ENCODE peak calls at places on chromosomes 12 and 14, in five cellular contexts. A, K, I, Q and F are unnamed samples.

GRCh38 chr12:78187741-78188140 is 357.0 kb downstream of the NAV3 start:
- DNase-seq in A (no peak), K (no peak), I (no peak), Q (no peak), F (no peak)

GRCh38 chr12:2335517-2335916 is 282.7 kb downstream of the CACNA1C start:
- DNase-seq in A (no peak), K (no peak), I (no peak), Q (no peak), F (no peak)

GRCh38 chr14:78848234-78848820 is 678.2 kb downstream of the NRXN3 start:
- DNase-seq in A (peak; percentile 55), K (peak; percentile 49), I (peak; percentile 54), Q (peak; percentile 61), F (peak; percentile 23)

GRCh38 chr12:9798008-9798619 is 29.2 kb upstream of the KLRF1 start:
- DNase-seq in A (peak; percentile 56), K (peak; percentile 79), I (peak; percentile 90), Q (peak; percentile 80), F (peak; percentile 59)

GRCh38 chr12:105706321-105706972 is 376.0 kb downstream of the C12orf75 start:
- DNase-seq in A (no peak), K (peak; percentile 68), I (no peak), Q (peak; percentile 46), F (peak; percentile 58)

GRCh38 chr14:86639146-86639545 is 1109.2 kb downstream of the FLRT2 start:
- DNase-seq in A (no peak), K (no peak), I (no peak), Q (no peak), F (no peak)

GRCh38 chr12:120630139-120630895 is 10.1 kb upstream of the CABP1 start:
- DNase-seq in A (peak; percentile 24), K (no peak), I (no peak), Q (no peak), F (no peak)

GRCh38 chr12:45615268-45615667 is 114.2 kb upstream of the ARID2 start:
- DNase-seq in A (no peak), K (peak; percentile 69), I (no peak), Q (peak; percentile 86), F (peak; percentile 68)

GRCh38 chr14:50040401-50040775 is 76.0 kb downstream of the VCPKMT start:
- DNase-seq in A (no peak), K (peak; percentile 85), I (peak; percentile 61), Q (peak; percentile 95), F (peak; percentile 92)

GRCh38 chr14:70398706-70399431 is 18.0 kb downstream of the SYNJ2BP start:
- DNase-seq in A (no peak), K (no peak), I (no peak), Q (no peak), F (no peak)

GRCh38 chr12:130041983-130042812 is 120.1 kb upstream of the FZD10 start:
- DNase-seq in A (peak; percentile 78), K (no peak), I (no peak), Q (no peak), F (no peak)

GRCh38 chr14:104098272-104099095 is 13.0 kb downstream of the ASPG start:
- DNase-seq in A (no peak), K (no peak), I (no peak), Q (no peak), F (no peak)

GRCh38 chr12:29741342-29742241 is 42.1 kb downstream of the TMTC1 start:
- DNase-seq in A (no peak), K (peak; percentile 97), I (no peak), Q (no peak), F (peak; percentile 72)

GRCh38 chr14:105069887-105070759 is 4.9 kb upstream of the GPR132 start:
- DNase-seq in A (no peak), K (no peak), I (no peak), Q (peak; percentile 59), F (no peak)

GRCh38 chr12:124512667-124513296 is 54.6 kb downstream of the NCOR2 start:
- DNase-seq in A (no peak), K (peak; percentile 98), I (no peak), Q (peak; percentile 98), F (peak; percentile 97)

GRCh38 chr12:121794532-121795028 is 1.1 kb upstream of the RHOF start:
- DNase-seq in A (no peak), K (no peak), I (no peak), Q (no peak), F (no peak)

GRCh38 chr12:25337916-25338315 is 87.2 kb upstream of the KRAS start:
- DNase-seq in A (no peak), K (no peak), I (no peak), Q (no peak), F (no peak)

GRCh38 chr14:47200740-47201139 is 474.7 kb downstream of the MDGA2 start:
- DNase-seq in A (no peak), K (no peak), I (no peak), Q (no peak), F (no peak)